ENCODE peak calls at places on chromosomes 16 and 17, in ten cellular contexts. L is A549, N is lower leg skin, A is left ventricle myocardium inferior, D is cardiac fibroblast, R is SJSA1, T is AG04449, X is aorta, J is choroid plexus epithelial cell, H is fibroblast of mammary gland. C is an unnamed sample.

GRCh38 chr16:66690106-66690847 is 6.3 kb downstream of the CMTM4 start:
- DNase-seq in N (no peak), X (no peak), L (no peak), T (no peak), R (no peak), H (no peak), D (no peak), J (no peak), A (no peak), C (no peak)

GRCh38 chr16:19375561-19376158 is 42.0 kb upstream of the TMC5 start:
- DNase-seq in T (no peak), N (no peak), H (peak), D (peak), X (no peak), J (peak), A (no peak), R (peak), L (peak), C (no peak)

GRCh38 chr17:32746698-32747097 is 130.2 kb downstream of the MYO1D start:
- DNase-seq in D (peak), A (no peak), N (no peak), R (no peak), X (no peak), T (no peak), H (peak), L (no peak), J (peak), C (no peak)

GRCh38 chr17:79925242-79925957 is 86.2 kb upstream of the CBX4 start:
- DNase-seq in R (no peak), T (no peak), H (no peak), J (peak), N (no peak), A (peak), X (peak), D (peak), L (peak), C (no peak)

GRCh38 chr17:65819810-65820209 is 258.4 kb upstream of the AXIN2 start:
- DNase-seq in L (no peak), N (no peak), D (no peak), R (no peak), T (no peak), X (no peak), J (no peak), A (no peak), H (no peak), C (no peak)

GRCh38 chr17:81834831-81835267 is at the start of gene PPP1R27:
- DNase-seq in X (no peak), T (no peak), A (no peak), N (no peak), R (no peak), H (no peak), D (no peak), L (no peak), J (no peak), C (no peak)

GRCh38 chr17:37506678-37507077 is 17.0 kb downstream of the DUSP14 start:
- DNase-seq in T (no peak), J (peak), H (peak), A (no peak), X (no peak), R (no peak), D (peak), L (peak), N (no peak), C (no peak)

GRCh38 chr17:47324224-47325020 is 667 bp downstream of the EFCAB13 start:
- DNase-seq in H (peak), T (no peak), D (peak), J (peak), R (peak), L (peak), A (peak), X (peak), N (peak), C (peak)

GRCh38 chr16:20624205-20624604 is 48.0 kb upstream of the ACSM2B start:
- DNase-seq in D (no peak), H (no peak), R (no peak), A (no peak), N (no peak), X (no peak), L (no peak), T (no peak), J (no peak), C (no peak)

GRCh38 chr16:27780468-27781194 is 230.7 kb downstream of the KATNIP start:
- DNase-seq in X (no peak), J (no peak), D (no peak), R (no peak), N (no peak), L (no peak), T (no peak), H (peak), A (no peak), C (no peak)

GRCh38 chr16:50183316-50183715 is 30.2 kb downstream of the TENT4B start:
- DNase-seq in A (no peak), D (peak), X (no peak), T (peak), N (no peak), J (peak), L (no peak), H (peak), R (no peak), C (no peak)

GRCh38 chr17:64187093-64187895 is 57.4 kb upstream of the ERN1 start:
- DNase-seq in R (no peak), H (no peak), N (no peak), T (no peak), L (no peak), D (no peak), J (peak), A (no peak), X (no peak), C (no peak)

GRCh38 chr16:81478876-81479496 is 34.4 kb downstream of the CMIP start:
- DNase-seq in N (no peak), L (no peak), X (peak), R (no peak), H (no peak), D (no peak), T (no peak), A (peak), J (peak), C (peak)

GRCh38 chr16:89256651-89257254 is 39.2 kb downstream of the ZNF778 start:
- DNase-seq in J (peak), N (peak), T (no peak), H (peak), X (peak), L (no peak), R (peak), D (peak), A (peak), C (no peak)

GRCh38 chr17:7242717-7243576 is 698 bp upstream of the GABARAP start:
- DNase-seq in N (peak), T (peak), L (peak), H (peak), D (peak), A (peak), J (peak), R (peak), X (peak), C (peak)

GRCh38 chr17:56290486-56291118 is 137.3 kb downstream of the ANKFN1 start:
- DNase-seq in A (no peak), D (no peak), T (no peak), N (no peak), H (no peak), X (no peak), L (no peak), R (no peak), J (no peak), C (no peak)

DNA sequence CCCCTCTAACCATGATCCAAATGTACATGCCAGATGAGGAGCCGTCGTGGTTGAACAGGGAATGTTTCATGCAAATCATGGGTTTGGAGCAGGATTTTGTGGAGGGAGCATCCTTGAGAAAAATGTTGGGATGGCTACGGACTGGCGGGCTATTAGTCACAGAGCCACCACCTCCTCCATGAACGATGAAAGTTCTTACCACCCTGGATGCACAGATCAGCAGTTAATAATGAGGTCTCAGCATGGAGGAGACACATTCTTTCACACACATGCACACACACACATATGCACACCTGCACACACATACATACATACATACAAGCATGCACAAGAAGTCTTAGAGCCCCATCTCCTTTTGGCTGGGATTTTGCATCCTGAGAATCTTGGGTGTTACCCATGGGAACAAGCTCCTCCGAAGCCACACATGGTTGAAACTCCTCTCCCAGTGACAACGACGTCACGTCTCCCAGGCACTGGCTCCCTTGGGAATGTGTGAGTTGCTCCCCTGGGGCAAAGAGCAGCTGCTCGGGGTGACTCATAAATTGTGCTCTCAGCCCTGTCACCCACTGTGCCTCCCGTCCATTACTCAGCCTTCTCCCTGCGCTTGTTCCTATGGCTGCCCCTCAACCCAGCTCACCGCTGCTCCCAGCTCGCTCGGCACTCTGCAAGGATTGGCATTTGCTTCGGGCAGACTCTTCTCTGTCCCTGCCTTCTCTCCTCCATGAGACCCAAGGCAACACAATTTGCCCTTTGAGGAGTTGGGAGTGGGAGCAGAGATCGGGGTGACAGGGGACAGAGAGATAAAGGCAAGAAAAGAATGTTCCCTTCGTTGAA is 344.6 kb downstream of the SOX9 start:
- DNase-seq in X (no peak), A (no peak), T (peak), R (peak), D (peak), N (peak), L (peak), H (peak), J (peak), C (no peak)
- H3K4me3 ChIP-seq in X (no peak), A (no peak), T (peak), R (peak), D (no peak), N (no peak), L (peak), H (no peak), J (peak), C (no peak)

GRCh38 chr17:48553837-48554236 is 8.9 kb upstream of the HOXB2 start:
- DNase-seq in T (no peak), A (no peak), X (no peak), D (no peak), R (no peak), N (no peak), H (no peak), L (no peak), J (no peak), C (no peak)

GRCh38 chr17:48553190-48553547 is 8.3 kb upstream of the HOXB2 start:
- DNase-seq in L (no peak), T (no peak), D (no peak), J (no peak), N (no peak), H (no peak), A (no peak), R (no peak), X (no peak), C (no peak)

GRCh38 chr17:48555616-48556533 is 11.0 kb upstream of the HOXB2 start:
- DNase-seq in A (no peak), L (peak), R (no peak), D (no peak), J (no peak), N (no peak), H (no peak), T (no peak), X (no peak), C (no peak)

GRCh38 chr17:48555183-48555615 is 10.3 kb upstream of the HOXB2 start:
- DNase-seq in N (no peak), T (peak), A (no peak), J (no peak), R (no peak), L (peak), X (no peak), D (peak), H (peak), C (no peak)

GRCh38 chr17:48554412-48555090 is 9.6 kb upstream of the HOXB2 start:
- DNase-seq in X (no peak), L (peak), N (no peak), H (no peak), D (no peak), T (no peak), J (no peak), R (no peak), A (no peak), C (no peak)
- H3K4me3 ChIP-seq in X (peak), L (peak), N (peak), H (peak), D (peak), T (peak), J (no peak), R (no peak), A (peak), C (no peak)

GRCh38 chr17:48583708-48584582 is 5.8 kb upstream of the HOXB4 start:
- DNase-seq in A (no peak), X (no peak), R (no peak), H (peak), D (no peak), L (no peak), N (no peak), J (no peak), T (no peak), C (no peak)

GRCh38 chr17:48578616-48579560 is 738 bp upstream of the HOXB4 start:
- DNase-seq in R (no peak), L (no peak), N (no peak), J (no peak), X (no peak), T (no peak), D (no peak), A (no peak), H (no peak), C (no peak)

GRCh38 chr17:48586355-48586924 is 3.6 kb downstream of the HOXB3 start:
- DNase-seq in L (no peak), X (no peak), D (no peak), A (no peak), T (no peak), R (no peak), N (no peak), J (no peak), H (no peak), C (no peak)

GRCh38 chr17:48579738-48580543 is 1.8 kb upstream of the HOXB4 start:
- DNase-seq in A (no peak), D (no peak), N (no peak), R (no peak), T (no peak), X (no peak), H (no peak), J (no peak), L (no peak), C (no peak)

GRCh38 chr17:48582750-48583069 is 4.6 kb upstream of the HOXB4 start:
- DNase-seq in N (no peak), X (no peak), T (no peak), R (no peak), J (no peak), H (no peak), A (no peak), L (no peak), D (no peak), C (no peak)
- H3K4me3 ChIP-seq in N (no peak), X (no peak), T (peak), R (no peak), J (no peak), H (peak), A (peak), L (no peak), D (no peak), C (no peak)

GRCh38 chr17:40074175-40074512 is 11.4 kb downstream of the THRA start:
- DNase-seq in N (no peak), D (no peak), X (no peak), T (no peak), L (no peak), H (no peak), J (no peak), A (no peak), R (no peak), C (no peak)

GRCh38 chr17:40073454-40074174 is 10.8 kb downstream of the THRA start:
- DNase-seq in H (no peak), N (no peak), X (no peak), T (no peak), A (no peak), J (no peak), R (no peak), D (no peak), L (no peak), C (no peak)

GRCh38 chr17:40076101-40076498 is 13.3 kb downstream of the THRA start:
- DNase-seq in A (no peak), H (no peak), N (no peak), D (no peak), J (no peak), X (no peak), R (no peak), T (no peak), L (no peak), C (no peak)

GRCh38 chr17:40075216-40076100 is 12.7 kb downstream of the THRA start:
- DNase-seq in L (peak), X (peak), T (no peak), D (peak), J (peak), H (peak), N (no peak), A (peak), R (peak), C (no peak)

GRCh38 chr17:40074871-40075215 is 12.1 kb downstream of the THRA start:
- DNase-seq in N (no peak), T (no peak), L (no peak), X (no peak), R (no peak), J (no peak), A (no peak), H (peak), D (no peak), C (no peak)
- H3K4me3 ChIP-seq in N (no peak), T (no peak), L (no peak), X (no peak), R (no peak), J (no peak), A (peak), H (no peak), D (no peak), C (no peak)

GRCh38 chr17:31509095-31509804 is 117.8 kb downstream of the RAB11FIP4 start:
- DNase-seq in D (no peak), N (no peak), J (no peak), L (no peak), R (no peak), T (no peak), X (no peak), H (no peak), A (no peak), C (no peak)

GRCh38 chr17:31510273-31511175 is 119.0 kb downstream of the RAB11FIP4 start:
- DNase-seq in X (peak), L (no peak), D (no peak), J (no peak), R (no peak), H (no peak), N (no peak), A (peak), T (no peak), C (no peak)

GRCh38 chr17:31511176-31511540 is 119.7 kb downstream of the RAB11FIP4 start:
- DNase-seq in X (peak), D (no peak), H (no peak), T (no peak), J (no peak), R (no peak), L (no peak), N (no peak), A (no peak), C (no peak)

GRCh38 chr17:31508310-31509094 is 117.0 kb downstream of the RAB11FIP4 start:
- DNase-seq in J (no peak), X (peak), A (no peak), T (no peak), H (no peak), R (no peak), L (peak), N (no peak), D (no peak), C (peak)

DNA sequence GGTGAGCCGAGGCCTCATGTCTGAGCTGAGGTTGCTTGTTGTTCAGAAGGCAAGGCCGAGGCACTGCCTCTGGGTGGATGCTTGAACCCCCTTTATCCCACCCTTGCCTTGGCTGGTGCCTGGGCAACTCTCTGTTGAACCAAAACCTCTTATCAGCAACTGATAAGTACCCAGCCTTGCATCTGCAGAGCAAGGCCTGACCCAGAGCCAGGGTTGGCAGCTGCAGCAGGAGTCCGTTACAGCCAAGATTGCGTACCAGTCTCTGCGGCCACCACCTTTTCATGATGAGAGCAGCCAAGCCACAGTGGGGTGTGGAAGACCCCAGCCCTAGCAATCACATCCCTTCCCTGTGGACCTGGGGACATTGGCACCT is 118.3 kb downstream of the RAB11FIP4 start:
- DNase-seq in T (no peak), J (no peak), L (no peak), D (no peak), X (no peak), H (no peak), R (no peak), N (no peak), A (no peak), C (no peak)
- H3K4me3 ChIP-seq in T (no peak), J (no peak), L (no peak), D (no peak), X (no peak), H (no peak), R (no peak), N (no peak), A (peak), C (no peak)

GRCh38 chr16:75532791-75533190 is 3.1 kb downstream of the CHST5 start:
- DNase-seq in H (no peak), X (peak), L (no peak), D (no peak), J (no peak), T (no peak), R (no peak), N (no peak), A (no peak), C (no peak)

GRCh38 chr16:75534560-75535205 is 1.2 kb downstream of the CHST5 start:
- DNase-seq in X (peak), R (no peak), A (no peak), N (no peak), J (no peak), T (no peak), L (no peak), D (no peak), H (no peak), C (no peak)

GRCh38 chr16:75529959-75530358 is 5.9 kb downstream of the CHST5 start:
- DNase-seq in R (no peak), A (no peak), L (no peak), J (no peak), X (peak), D (no peak), N (no peak), T (no peak), H (no peak), C (no peak)

GRCh38 chr16:75529056-75529905 is 6.6 kb downstream of the CHST5 start:
- DNase-seq in N (no peak), D (no peak), T (no peak), L (no peak), J (no peak), X (peak), R (no peak), H (no peak), A (no peak), C (no peak)

DNA sequence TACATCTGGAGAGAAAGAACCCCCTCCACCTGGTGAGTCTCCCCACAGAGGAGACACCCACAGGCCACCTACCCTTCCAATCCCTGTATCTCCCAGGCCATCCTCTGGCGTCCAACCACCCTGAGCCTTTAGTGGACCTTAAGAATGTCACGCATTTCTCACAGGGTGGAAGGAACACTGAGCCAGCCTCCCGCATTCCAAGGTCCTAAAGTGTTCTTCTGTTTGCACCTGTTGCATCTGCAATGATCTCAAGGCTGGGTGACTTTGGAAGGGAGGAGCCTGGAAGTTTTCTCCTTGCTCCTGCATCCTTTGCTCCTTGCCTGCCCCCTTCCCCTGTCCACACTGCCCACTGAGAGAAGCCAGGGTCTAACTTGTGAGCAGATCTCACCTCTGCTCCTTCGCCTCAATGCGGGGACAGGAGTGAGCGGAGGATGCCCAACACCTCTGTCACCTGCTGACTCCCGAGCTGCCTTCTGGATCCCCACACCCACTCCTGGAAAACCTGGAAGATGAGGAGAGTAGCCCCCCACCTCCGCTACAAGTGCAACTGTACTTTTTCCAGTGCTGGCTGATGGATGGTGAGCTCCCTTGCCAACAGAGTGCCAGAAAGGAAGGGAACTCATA is 3.7 kb downstream of the CHST5 start:
- DNase-seq in N (no peak), X (peak), R (no peak), D (no peak), L (no peak), T (no peak), J (no peak), H (no peak), A (no peak), C (no peak)
- H3K4me3 ChIP-seq in N (no peak), X (no peak), R (no peak), D (no peak), L (no peak), T (no peak), J (no peak), H (no peak), A (no peak), C (no peak)

GRCh38 chr17:1030684-1031557 is 34.0 kb downstream of the TIMM22 start:
- DNase-seq in X (no peak), A (peak), N (peak), R (no peak), D (peak), H (peak), J (peak), T (no peak), L (no peak), C (no peak)
- H3K4me3 ChIP-seq in X (peak), A (peak), N (no peak), R (no peak), D (no peak), H (no peak), J (peak), T (no peak), L (no peak), C (no peak)